ENCODE peak calls at places on chromosomes 11 and 22, in seven cellular contexts. F is body of pancreas, R is stomach, O is gastrocnemius medialis, H is hepatocyte, M is fibroblast of lung, Z is uterus. U is an unnamed sample.

GRCh38 chr11:86938203-86938899 is 16.8 kb downstream of the FZD4 start:
- DNase-seq in M (no peak), F (no peak), O (no peak), H (no peak), Z (no peak), R (no peak), U (no peak)

GRCh38 chr11:80698646-80699045 is 1257.8 kb upstream of the TENM4 start:
- DNase-seq in Z (no peak), M (no peak), H (no peak), F (no peak), O (no peak), R (no peak), U (peak; percentile 2)

GRCh38 chr22:31289335-31289734 is 3.0 kb downstream of the PIK3IP1 start:
- DNase-seq in F (no peak), O (no peak), H (no peak), M (no peak), R (peak; percentile 47), Z (no peak), U (no peak)

GRCh38 chr11:65558002-65558784 is at the start of gene LTBP3:
- DNase-seq in F (peak; percentile 88), R (peak; percentile 87), H (peak; percentile 89), Z (peak; percentile 84), M (peak; percentile 78), O (peak; percentile 86), U (peak; percentile 65)

GRCh38 chr11:75667831-75668507 is 869 bp downstream of the MAP6 start:
- DNase-seq in Z (peak; percentile 48), R (peak; percentile 33), F (peak; percentile 68), O (no peak), H (peak; percentile 66), M (peak; percentile 23), U (peak; percentile 12)

GRCh38 chr11:64072403-64072802 is 36.7 kb downstream of the FLRT1 start:
- DNase-seq in M (no peak), F (no peak), R (no peak), Z (no peak), O (no peak), H (no peak), U (no peak)

GRCh38 chr11:10322830-10323792 is 18.2 kb downstream of the ADM start:
- DNase-seq in H (peak; percentile 85), Z (peak; percentile 81), O (peak; percentile 49), F (peak; percentile 74), M (peak; percentile 94), R (peak; percentile 67), U (peak; percentile 71)

GRCh38 chr22:33867118-33867863 is 53.0 kb downstream of the LARGE1 start:
- DNase-seq in H (peak; percentile 74), F (no peak), M (peak; percentile 80), R (peak; percentile 35), O (no peak), Z (peak; percentile 60), U (no peak)

GRCh38 chr11:43250309-43250708 is 61.5 kb upstream of the API5 start:
- DNase-seq in R (no peak), H (no peak), F (no peak), M (no peak), O (no peak), Z (no peak), U (no peak)

GRCh38 chr11:102318469-102318868 is 1.2 kb downstream of the BIRC3 start:
- DNase-seq in Z (no peak), H (no peak), M (no peak), F (no peak), O (no peak), R (peak; percentile 42), U (no peak)

GRCh38 chr11:131977231-131977630 is 606.8 kb downstream of the NTM start:
- DNase-seq in O (no peak), R (no peak), H (no peak), Z (no peak), F (no peak), M (no peak), U (peak; percentile 62)

GRCh38 chr11:92399702-92400101 is 175.1 kb downstream of the FAT3 start:
- DNase-seq in Z (no peak), O (no peak), R (no peak), M (no peak), F (no peak), H (no peak), U (no peak)

GRCh38 chr11:65560555-65561418 is 2.6 kb upstream of the LTBP3 start:
- DNase-seq in H (peak; percentile 69), R (peak; percentile 62), M (peak; percentile 44), O (peak; percentile 70), F (peak; percentile 64), Z (peak; percentile 79), U (no peak)

GRCh38 chr11:85945788-85946187 is 90.6 kb downstream of the CCDC83 start:
- DNase-seq in O (no peak), Z (no peak), F (no peak), H (no peak), M (no peak), R (no peak), U (no peak)

GRCh38 chr22:35407352-35407751 is 7.4 kb downstream of the MCM5 start:
- DNase-seq in M (no peak), R (no peak), F (no peak), H (no peak), Z (no peak), O (no peak), U (no peak)

GRCh38 chr22:35413624-35414023 is 13.7 kb downstream of the MCM5 start:
- DNase-seq in M (no peak), O (no peak), Z (no peak), R (no peak), H (no peak), F (no peak), U (no peak)

GRCh38 chr22:35409783-35410662 is 10.1 kb downstream of the MCM5 start:
- DNase-seq in R (no peak), F (no peak), M (no peak), Z (no peak), H (no peak), O (no peak), U (no peak)

GRCh38 chr22:35411112-35411511 is 11.2 kb downstream of the MCM5 start:
- DNase-seq in O (no peak), F (no peak), R (no peak), M (no peak), H (no peak), Z (no peak), U (no peak)

GRCh38 chr22:35410663-35411034 is 10.7 kb downstream of the MCM5 start:
- DNase-seq in Z (no peak), O (no peak), R (no peak), H (no peak), F (no peak), M (no peak), U (no peak)
- TF ChIP-seq CTCF in Z (no peak), O (no peak), R (no peak), H (no peak), F (no peak), M (no peak), U (no peak)

DNA sequence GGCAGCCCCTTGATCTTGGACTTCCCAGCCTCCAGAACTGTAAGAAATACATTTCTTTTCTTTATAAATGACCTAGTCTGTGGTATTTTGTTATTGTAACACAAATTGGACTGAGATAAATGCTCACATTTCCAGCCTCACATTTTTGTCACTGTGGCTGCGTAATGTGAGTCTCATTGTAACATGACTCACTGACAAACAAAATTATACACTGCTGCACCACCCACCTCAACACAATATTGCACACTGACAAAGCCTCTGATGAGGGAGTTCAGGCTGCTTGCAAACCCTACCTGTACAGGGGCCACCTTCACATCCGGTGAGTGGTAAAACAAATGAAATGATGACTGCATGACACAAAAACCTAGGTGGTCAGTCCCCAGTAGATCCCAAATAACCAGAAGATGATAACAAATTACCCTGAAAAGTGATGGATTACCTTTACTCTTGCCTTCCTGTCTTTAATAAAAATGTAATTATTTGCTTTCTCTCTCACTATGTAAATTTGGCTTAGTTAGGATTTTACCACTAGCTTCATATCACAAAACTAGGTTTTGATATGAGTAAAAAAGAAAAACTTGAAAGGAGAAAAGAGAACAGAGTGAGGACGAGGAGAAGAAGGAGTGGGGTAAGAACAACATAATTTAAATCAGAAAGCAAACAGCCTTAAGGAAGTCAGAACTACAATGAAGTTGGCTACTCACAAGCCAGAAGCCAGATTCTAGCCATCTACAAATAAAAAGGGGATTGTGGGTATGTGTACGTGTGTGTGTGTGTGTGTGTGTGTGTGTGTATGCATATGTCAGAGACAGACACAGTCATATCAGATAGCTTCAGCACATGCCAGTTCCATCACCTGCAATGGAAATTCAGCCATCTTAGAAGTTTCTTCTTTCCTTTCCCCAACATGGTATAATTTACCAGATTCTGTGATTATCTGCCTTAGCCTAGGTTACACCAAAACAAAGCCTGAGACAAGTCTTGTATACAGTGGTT is 53.4 kb upstream of the SESN3 start:
- DNase-seq in M (no peak), O (no peak), Z (no peak), H (no peak), R (no peak), F (no peak), U (no peak)
- H3K27ac ChIP-seq in M (no peak overlapping the region), O (no peak overlapping the region), Z (no peak overlapping the region), H (peak overlapping the region; percentile 94), R (no peak overlapping the region), F (no peak overlapping the region), U (no peak overlapping the region)

GRCh38 chr22:47587361-47587760 is 824.9 kb downstream of the TBC1D22A start:
- DNase-seq in F (no peak), O (no peak), R (peak; percentile 11), H (no peak), Z (no peak), M (no peak), U (no peak)

GRCh38 chr22:47586946-47587345 is 824.5 kb downstream of the TBC1D22A start:
- DNase-seq in R (peak; percentile 16), H (no peak), F (no peak), Z (no peak), M (no peak), O (no peak), U (no peak)

GRCh38 chr22:47587861-47588582 is 825.6 kb downstream of the TBC1D22A start:
- DNase-seq in O (no peak), H (no peak), F (no peak), Z (no peak), M (no peak), R (peak; percentile 11), U (no peak)

GRCh38 chr22:47589271-47590250 is 827.1 kb downstream of the TBC1D22A start:
- DNase-seq in F (no peak), M (no peak), O (no peak), Z (no peak), H (no peak), R (peak; percentile 17), U (no peak)

DNA sequence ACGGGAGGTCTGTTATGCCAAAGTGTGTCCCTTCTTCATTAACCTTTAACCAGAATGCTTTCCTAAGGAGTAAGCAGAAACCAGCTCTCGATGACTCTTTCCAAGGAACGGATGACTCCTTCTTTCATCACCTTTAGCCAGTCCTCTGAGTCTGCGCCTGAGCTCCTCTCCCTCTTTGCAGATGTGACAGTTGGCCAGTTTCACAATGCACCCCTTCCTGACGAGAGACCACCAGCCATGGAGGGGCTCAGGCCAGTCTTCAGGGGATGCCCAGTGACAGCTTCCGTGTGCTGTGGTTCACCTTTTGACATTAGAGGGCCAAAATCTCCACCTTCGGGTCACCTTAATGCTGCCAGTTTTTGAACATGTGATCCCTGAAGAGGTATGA is 826.1 kb downstream of the TBC1D22A start:
- DNase-seq in F (no peak), R (peak; percentile 11), H (no peak), O (no peak), Z (no peak), M (no peak), U (no peak)
- TF ChIP-seq CTCF in F (no peak), R (no peak), H (no peak), O (no peak), Z (no peak), M (no peak), U (no peak)

DNA sequence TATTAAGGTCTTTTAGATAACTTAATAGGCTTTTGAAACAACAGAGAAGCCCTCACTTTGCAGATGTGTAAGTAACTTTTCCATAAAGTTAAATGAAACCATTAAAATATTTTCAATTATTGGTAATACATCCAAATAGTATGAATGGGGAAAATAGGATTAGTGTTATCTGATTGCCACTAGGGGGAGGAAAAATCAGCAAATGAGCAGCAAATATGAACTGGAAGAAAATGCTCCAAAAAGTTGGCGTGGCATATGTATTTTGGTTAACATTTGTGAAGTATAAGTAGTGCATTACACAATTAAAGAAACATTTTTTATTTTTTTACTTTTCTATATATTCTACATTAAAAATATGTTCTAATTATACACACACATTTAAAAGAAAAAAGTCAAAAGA is 259.8 kb upstream of the ANO5 start:
- DNase-seq in F (no peak), R (no peak), H (no peak), Z (no peak), O (no peak), M (no peak), U (peak; percentile 4)
- H3K27ac ChIP-seq in F (no peak overlapping the region), R (no peak overlapping the region), H (no peak overlapping the region), Z (no peak overlapping the region), O (no peak overlapping the region), M (no peak overlapping the region), U (no peak overlapping the region)

U was measured in RWPE1.